ENCODE peak calls at places on chromosomes 6 and 20, in seven cellular contexts. E is CD4-positive, alpha-beta T cell; F is AG04449; I is kidney epithelial cell; G is IMR-90; S is RWPE1; K is uterus. U is an unnamed sample.
A peak's percentile ranks its signal among the peaks of the same experiment; 100 is the strongest.

GRCh38 chr6:41596807-41597206 is 41.5 kb upstream of the MDFI start:
- DNase-seq in E (no peak), F (no peak), I (no peak), G (no peak), S (no peak), K (no peak), U (no peak)

GRCh38 chr20:24840121-24840713 is 108.9 kb upstream of the CST7 start:
- DNase-seq in E (no peak), F (peak; percentile 19), I (no peak), G (no peak), S (no peak), K (no peak), U (no peak)

GRCh38 chr20:19108181-19108580 is 104.3 kb upstream of the SLC24A3 start:
- DNase-seq in E (no peak), F (no peak), I (no peak), G (no peak), S (no peak), K (no peak), U (no peak)

GRCh38 chr20:9815662-9816061 is 23.2 kb downstream of the PAK5 start:
- DNase-seq in E (no peak), F (no peak), I (no peak), G (no peak), S (no peak), K (no peak), U (no peak)

GRCh38 chr6:151078655-151079054 is 161.1 kb upstream of the AKAP12 start:
- DNase-seq in E (no peak), F (no peak), I (no peak), G (no peak), S (no peak), K (no peak), U (no peak)

GRCh38 chr20:46715292-46715756 is 5.9 kb downstream of the SLC2A10 start:
- DNase-seq in E (no peak), F (peak; percentile 28), I (no peak), G (peak; percentile 80), S (peak; percentile 80), K (peak; percentile 57), U (no peak)

GRCh38 chr6:150142304-150142656 is 564 bp upstream of the PPP1R14C start:
- DNase-seq in E (no peak), F (no peak), I (peak; percentile 89), G (no peak), S (peak; percentile 64), K (no peak), U (no peak)

GRCh38 chr20:10935658-10936057 is 261.9 kb upstream of the JAG1 start:
- DNase-seq in E (no peak), F (no peak), I (no peak), G (no peak), S (no peak), K (peak; percentile 25), U (no peak)

GRCh38 chr6:31680226-31680840 is 534 bp downstream of the LY6G5C start:
- DNase-seq in E (no peak), F (no peak), I (no peak), G (no peak), S (no peak), K (no peak), U (no peak)

GRCh38 chr6:10312445-10312844 is 102.4 kb downstream of the TFAP2A start:
- DNase-seq in E (no peak), F (no peak), I (no peak), G (no peak), S (no peak), K (no peak), U (no peak)

GRCh38 chr6:161418458-161418945 is 144.6 kb upstream of the AGPAT4 start:
- DNase-seq in E (no peak), F (peak; percentile 59), I (peak; percentile 55), G (peak; percentile 85), S (peak; percentile 39), K (peak; percentile 38), U (no peak)

GRCh38 chr6:41732601-41733348 is 2.6 kb downstream of the TFEB start:
- DNase-seq in E (peak; percentile 26), F (no peak), I (no peak), G (no peak), S (no peak), K (no peak), U (peak; percentile 77)

GRCh38 chr6:3023663-3024483 is 24.2 kb downstream of the NQO2 start:
- DNase-seq in E (peak; percentile 86), F (no peak), I (no peak), G (peak; percentile 86), S (peak; percentile 96), K (peak; percentile 90), U (peak; percentile 80)

GRCh38 chr6:130162421-130162820 is 60.3 kb downstream of the SAMD3 start:
- DNase-seq in E (no peak), F (no peak), I (no peak), G (peak; percentile 55), S (no peak), K (no peak), U (no peak)

GRCh38 chr6:119501798-119502483 is 152.4 kb upstream of the MAN1A1 start:
- DNase-seq in E (no peak), F (no peak), I (no peak), G (no peak), S (no peak), K (no peak), U (no peak)

GRCh38 chr6:55293116-55293515 is 34.2 kb upstream of the GFRAL start:
- DNase-seq in E (no peak), F (no peak), I (no peak), G (peak; percentile 31), S (peak; percentile 3), K (no peak), U (no peak)

GRCh38 chr20:4699216-4699615 is 22.5 kb upstream of the PRND start:
- DNase-seq in E (no peak), F (no peak), I (no peak), G (no peak), S (no peak), K (no peak), U (no peak)

DNA sequence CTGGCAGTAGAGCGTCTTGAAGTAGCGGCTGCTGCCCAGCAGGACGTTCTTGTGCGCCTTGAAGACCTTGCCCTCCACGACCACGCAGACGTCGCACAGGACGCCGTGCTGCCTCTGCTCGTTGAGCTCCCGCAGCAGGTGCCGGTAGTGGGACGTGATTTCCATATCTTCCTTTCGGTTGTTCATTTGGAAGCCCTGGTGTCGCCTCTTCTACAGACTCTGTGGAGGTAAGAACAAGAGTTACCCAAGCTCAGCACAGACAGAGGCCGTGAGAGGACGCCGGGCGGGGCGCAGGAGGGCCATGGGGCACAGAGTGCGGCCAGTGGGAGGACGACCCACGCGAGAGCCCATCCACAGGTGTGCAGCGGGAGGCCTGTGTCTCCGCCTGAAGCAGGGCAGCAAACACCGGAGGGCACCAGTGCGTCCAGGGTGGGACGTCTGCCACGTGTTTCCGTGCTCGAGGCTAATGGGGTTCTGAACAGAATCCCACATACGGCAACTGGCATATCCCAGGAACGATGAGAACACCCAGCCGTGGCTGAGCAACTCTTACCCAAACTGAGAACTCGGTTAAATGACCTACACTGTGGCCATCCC is 40.4 kb downstream of the ZBTB46 start:
- DNase-seq in E (no peak), F (no peak), I (no peak), G (no peak), S (no peak), K (no peak), U (no peak)
- TF ChIP-seq CTCF in E (no peak), F (no peak), I (no peak), G (no peak), S (no peak), K (no peak), U (no peak)

GRCh38 chr6:35731736-35732532 is 4.9 kb upstream of the ARMC12 start:
- DNase-seq in E (peak; percentile 98), F (peak; percentile 29), I (no peak), G (peak; percentile 83), S (peak; percentile 93), K (peak; percentile 99), U (peak; percentile 82)
- TF ChIP-seq CTCF in E (no peak), F (no peak), I (peak; percentile 3), G (no peak), S (peak; percentile 13), K (peak; percentile 27), U (no peak)

GRCh38 chr6:108027594-108027993 is 46.9 kb downstream of the OSTM1 start:
- DNase-seq in E (no peak), F (no peak), I (peak; percentile 23), G (peak; percentile 9), S (peak; percentile 10), K (no peak), U (no peak)
- TF ChIP-seq CTCF in E (no peak), F (no peak), I (no peak), G (no peak), S (no peak), K (no peak), U (no peak)

GRCh38 chr6:144999127-144999526 is 714.0 kb downstream of the UTRN start:
- DNase-seq in E (no peak), F (no peak), I (no peak), G (peak; percentile 11), S (no peak), K (no peak), U (no peak)
- TF ChIP-seq CTCF in E (no peak), F (no peak), I (no peak), G (no peak), S (no peak), K (no peak), U (no peak)

GRCh38 chr6:157755032-157755751 is 67.9 kb upstream of the SNX9 start:
- DNase-seq in E (no peak), F (no peak), I (no peak), G (peak; percentile 32), S (no peak), K (no peak), U (no peak)
- TF ChIP-seq CTCF in E (no peak), F (no peak), I (no peak), G (no peak), S (no peak), K (no peak), U (no peak)

GRCh38 chr20:50659975-50660670 is 31.2 kb downstream of the RIPOR3 start:
- DNase-seq in E (no peak), F (no peak), I (no peak), G (no peak), S (no peak), K (peak; percentile 69), U (no peak)

GRCh38 chr20:50658804-50659380 is 32.5 kb downstream of the RIPOR3 start:
- DNase-seq in E (no peak), F (no peak), I (no peak), G (no peak), S (no peak), K (no peak), U (no peak)

GRCh38 chr20:50666709-50667310 is 24.5 kb downstream of the RIPOR3 start:
- DNase-seq in E (no peak), F (no peak), I (no peak), G (no peak), S (no peak), K (no peak), U (no peak)

GRCh38 chr20:50664248-50664647 is 27.1 kb downstream of the RIPOR3 start:
- DNase-seq in E (no peak), F (no peak), I (no peak), G (no peak), S (no peak), K (no peak), U (no peak)

GRCh38 chr20:50663095-50663821 is 28.1 kb downstream of the RIPOR3 start:
- DNase-seq in E (no peak), F (no peak), I (no peak), G (no peak), S (peak; percentile 83), K (no peak), U (no peak)
- TF ChIP-seq CTCF in E (no peak), F (no peak), I (peak; percentile 23), G (no peak), S (no peak), K (no peak), U (no peak)